ENCODE peak calls at places on chromosomes 1 and 21, in five cellular contexts. N, D, A, O and B are unnamed samples.

GRCh38 chr1:117826551-117827078 is 102.8 kb downstream of the GDAP2 start:
- DNase-seq in N (peak), D (no peak), A (no peak), O (no peak), B (no peak)

GRCh38 chr1:214330240-214330639 is 49.3 kb downstream of the SMYD2 start:
- DNase-seq in N (no peak), D (no peak), A (no peak), O (no peak), B (no peak)

GRCh38 chr1:240693844-240694243 is 81.9 kb upstream of the GREM2 start:
- DNase-seq in N (no peak), D (no peak), A (no peak), O (no peak), B (no peak)

GRCh38 chr1:191648939-191649338 is 509.3 kb upstream of the RGS18 start:
- DNase-seq in N (no peak), D (no peak), A (no peak), O (no peak), B (no peak)

GRCh38 chr1:38444311-38444710 is 397.7 kb upstream of the POU3F1 start:
- DNase-seq in N (peak), D (no peak), A (no peak), O (no peak), B (no peak)

GRCh38 chr1:223135176-223135575 is 7.9 kb downstream of the TLR5 start:
- DNase-seq in N (peak), D (no peak), A (no peak), O (no peak), B (no peak)

GRCh38 chr1:87091425-87091824 is 177.0 kb downstream of the HS2ST1 start:
- DNase-seq in N (no peak), D (no peak), A (no peak), O (no peak), B (no peak)

GRCh38 chr1:156656779-156657160 is 14.9 kb downstream of the BCAN start:
- DNase-seq in N (no peak), D (no peak), A (no peak), O (no peak), B (no peak)

GRCh38 chr1:205495237-205495823 is 9.1 kb upstream of the CDK18 start:
- DNase-seq in N (no peak), D (no peak), A (no peak), O (no peak), B (no peak)

GRCh38 chr1:80961464-80962190 is 839.1 kb upstream of the ADGRL2 start:
- DNase-seq in N (no peak), D (no peak), A (peak), O (no peak), B (no peak)

GRCh38 chr21:35168702-35169101 is 119.6 kb upstream of the RUNX1 start:
- DNase-seq in N (no peak), D (no peak), A (no peak), O (no peak), B (no peak)

GRCh38 chr1:147389532-147390184 is 147.2 kb downstream of the CHD1L start:
- DNase-seq in N (peak), D (no peak), A (peak), O (no peak), B (peak)

GRCh38 chr1:198776602-198777029 is 137.8 kb downstream of the PTPRC start:
- DNase-seq in N (peak), D (no peak), A (no peak), O (no peak), B (no peak)

GRCh38 chr21:44874497-44875331 is 1.2 kb upstream of the PTTG1IP start:
- DNase-seq in N (peak), D (no peak), A (peak), O (no peak), B (peak)

GRCh38 chr1:202131956-202132821 is 9.5 kb downstream of the GPR37L1 start:
- DNase-seq in N (peak), D (no peak), A (peak), O (no peak), B (no peak)

GRCh38 chr21:32256226-32256625 is 22.6 kb downstream of the MIS18A start:
- DNase-seq in N (no peak), D (no peak), A (no peak), O (no peak), B (no peak)

GRCh38 chr1:183827801-183828200 is 22.9 kb downstream of the RGL1 start:
- DNase-seq in N (no peak), D (no peak), A (no peak), O (no peak), B (no peak)

GRCh38 chr1:153260980-153261792 is 1.7 kb downstream of the LORICRIN start:
- DNase-seq in N (no peak), D (peak), A (peak), O (peak), B (no peak)

GRCh38 chr1:223177681-223178080 is 34.6 kb upstream of the TLR5 start:
- DNase-seq in N (no peak), D (no peak), A (no peak), O (no peak), B (no peak)

GRCh38 chr1:152697701-152698600 is at the start of gene LCE2A:
- DNase-seq in N (no peak), D (no peak), A (no peak), O (no peak), B (no peak)

GRCh38 chr1:184017226-184017787 is 20.2 kb downstream of the COLGALT2 start:
- DNase-seq in N (no peak), D (no peak), A (no peak), O (no peak), B (no peak)

GRCh38 chr21:18970416-18970815 is 566.8 kb upstream of the TMPRSS15 start:
- DNase-seq in N (no peak), D (no peak), A (no peak), O (no peak), B (no peak)

GRCh38 chr1:84851839-84852238 is 41.2 kb downstream of the LPAR3 start:
- DNase-seq in N (peak), D (no peak), A (no peak), O (no peak), B (no peak)

GRCh38 chr1:14184346-14184963 is 414.0 kb upstream of the KAZN start:
- DNase-seq in N (no peak), D (no peak), A (no peak), O (no peak), B (no peak)

GRCh38 chr1:237084399-237085077 is 42.6 kb downstream of the RYR2 start:
- DNase-seq in N (no peak), D (no peak), A (no peak), O (no peak), B (no peak)

GRCh38 chr1:109263234-109263596 is 13.9 kb downstream of the CELSR2 start:
- DNase-seq in N (no peak), D (no peak), A (no peak), O (no peak), B (no peak)

GRCh38 chr1:6464514-6464836 is 1.5 kb downstream of the TNFRSF25 start:
- DNase-seq in N (no peak), D (peak), A (no peak), O (peak), B (peak)

GRCh38 chr1:25577151-25577920 is 33.9 kb downstream of the LDLRAP1 start:
- DNase-seq in N (no peak), D (no peak), A (no peak), O (no peak), B (no peak)